ENCODE peak calls at places on chromosomes 11 and 22, in ten cellular contexts. E, I, P, J, Y, T, W, V, F and S are unnamed samples.

GRCh38 chr11:109865558-109866186 is 227.5 kb upstream of the ZC3H12C start:
- DNase-seq in E (no peak), I (no peak), P (no peak), J (no peak), Y (no peak), T (no peak), W (no peak), V (no peak), F (no peak), S (no peak)

GRCh38 chr11:65711785-65712632 is at the start of gene KAT5:
- DNase-seq in E (peak), I (peak), P (peak), J (peak), Y (peak), T (peak), W (peak), V (peak), F (peak), S (peak)

GRCh38 chr11:1553808-1554594 is 18.1 kb downstream of the DUSP8 start:
- DNase-seq in E (no peak), I (no peak), P (peak), J (peak), Y (no peak), T (no peak), W (no peak), V (no peak), F (peak), S (no peak)

GRCh38 chr11:83349371-83349770 is 63.2 kb upstream of the CCDC90B start:
- DNase-seq in E (no peak), I (no peak), P (no peak), J (no peak), Y (no peak), T (no peak), W (no peak), V (no peak), F (no peak), S (no peak)

GRCh38 chr11:61908730-61909622 is 8.4 kb downstream of the RAB3IL1 start:
- DNase-seq in E (peak), I (no peak), P (no peak), J (peak), Y (no peak), T (no peak), W (no peak), V (no peak), F (no peak), S (peak)

GRCh38 chr11:6627762-6628241 is 8.6 kb upstream of the TPP1 start:
- DNase-seq in E (no peak), I (no peak), P (no peak), J (no peak), Y (no peak), T (no peak), W (no peak), V (no peak), F (no peak), S (no peak)

GRCh38 chr11:113638378-113638777 is 67.7 kb downstream of the TMPRSS5 start:
- DNase-seq in E (no peak), I (no peak), P (no peak), J (no peak), Y (no peak), T (no peak), W (no peak), V (no peak), F (no peak), S (no peak)

GRCh38 chr11:92527467-92527866 is 302.8 kb downstream of the FAT3 start:
- DNase-seq in E (no peak), I (no peak), P (no peak), J (no peak), Y (no peak), T (no peak), W (no peak), V (no peak), F (no peak), S (no peak)

GRCh38 chr11:131668867-131669780 is 298.7 kb downstream of the NTM start:
- DNase-seq in E (peak), I (peak), P (no peak), J (peak), Y (peak), T (peak), W (no peak), V (peak), F (peak), S (peak)

GRCh38 chr11:58318532-58318931 is 40.3 kb downstream of the OR5B17 start:
- DNase-seq in E (no peak), I (no peak), P (no peak), J (no peak), Y (no peak), T (no peak), W (no peak), V (no peak), F (no peak), S (no peak)

GRCh38 chr11:83088965-83089364 is 17.3 kb upstream of the RAB30 start:
- DNase-seq in E (peak), I (no peak), P (no peak), J (no peak), Y (no peak), T (peak), W (no peak), V (no peak), F (no peak), S (no peak)

GRCh38 chr11:24642648-24643047 is 145.8 kb downstream of the LUZP2 start:
- DNase-seq in E (no peak), I (no peak), P (no peak), J (no peak), Y (no peak), T (no peak), W (no peak), V (no peak), F (no peak), S (no peak)

GRCh38 chr11:59511675-59512074 is 336 bp downstream of the OR4D9 start:
- DNase-seq in E (no peak), I (no peak), P (no peak), J (no peak), Y (no peak), T (no peak), W (no peak), V (no peak), F (no peak), S (no peak)

GRCh38 chr11:34381775-34382174 is 24.0 kb upstream of the ABTB2 start:
- DNase-seq in E (no peak), I (no peak), P (no peak), J (no peak), Y (no peak), T (no peak), W (no peak), V (no peak), F (no peak), S (no peak)

GRCh38 chr11:85182437-85183109 is 444.6 kb downstream of the DLG2 start:
- DNase-seq in E (peak), I (no peak), P (no peak), J (no peak), Y (peak), T (peak), W (no peak), V (peak), F (no peak), S (no peak)

GRCh38 chr11:29452131-29452530 is 564.7 kb downstream of the KCNA4 start:
- DNase-seq in E (no peak), I (peak), P (no peak), J (no peak), Y (no peak), T (no peak), W (no peak), V (no peak), F (no peak), S (no peak)

GRCh38 chr11:120126543-120126942 is 11.4 kb downstream of the TRIM29 start:
- DNase-seq in E (peak), I (no peak), P (no peak), J (no peak), Y (no peak), T (no peak), W (no peak), V (no peak), F (no peak), S (no peak)

GRCh38 chr11:74418509-74418895 is 20.3 kb upstream of the PGM2L1 start:
- DNase-seq in E (no peak), I (peak), P (no peak), J (no peak), Y (no peak), T (peak), W (peak), V (no peak), F (no peak), S (no peak)

GRCh38 chr11:44939673-44940072 is 11.0 kb downstream of the TP53I11 start:
- DNase-seq in E (peak), I (peak), P (no peak), J (no peak), Y (no peak), T (peak), W (no peak), V (peak), F (no peak), S (no peak)

GRCh38 chr11:115659061-115659963 is 155.1 kb upstream of the CADM1 start:
- DNase-seq in E (no peak), I (no peak), P (no peak), J (no peak), Y (no peak), T (no peak), W (no peak), V (peak), F (no peak), S (no peak)

GRCh38 chr11:133520707-133521106 is 11.6 kb downstream of the OPCML start:
- DNase-seq in E (no peak), I (no peak), P (no peak), J (no peak), Y (no peak), T (peak), W (no peak), V (no peak), F (peak), S (no peak)

GRCh38 chr11:123451183-123451907 is 21.3 kb downstream of the GRAMD1B start:
- DNase-seq in E (no peak), I (no peak), P (no peak), J (no peak), Y (no peak), T (no peak), W (no peak), V (no peak), F (no peak), S (no peak)

GRCh38 chr11:108724974-108725689 is 60.3 kb downstream of the DDX10 start:
- DNase-seq in E (no peak), I (no peak), P (no peak), J (no peak), Y (no peak), T (no peak), W (no peak), V (no peak), F (no peak), S (no peak)

GRCh38 chr11:108727665-108728064 is 62.8 kb downstream of the DDX10 start:
- DNase-seq in E (no peak), I (no peak), P (no peak), J (no peak), Y (no peak), T (no peak), W (no peak), V (no peak), F (no peak), S (no peak)

DNA sequence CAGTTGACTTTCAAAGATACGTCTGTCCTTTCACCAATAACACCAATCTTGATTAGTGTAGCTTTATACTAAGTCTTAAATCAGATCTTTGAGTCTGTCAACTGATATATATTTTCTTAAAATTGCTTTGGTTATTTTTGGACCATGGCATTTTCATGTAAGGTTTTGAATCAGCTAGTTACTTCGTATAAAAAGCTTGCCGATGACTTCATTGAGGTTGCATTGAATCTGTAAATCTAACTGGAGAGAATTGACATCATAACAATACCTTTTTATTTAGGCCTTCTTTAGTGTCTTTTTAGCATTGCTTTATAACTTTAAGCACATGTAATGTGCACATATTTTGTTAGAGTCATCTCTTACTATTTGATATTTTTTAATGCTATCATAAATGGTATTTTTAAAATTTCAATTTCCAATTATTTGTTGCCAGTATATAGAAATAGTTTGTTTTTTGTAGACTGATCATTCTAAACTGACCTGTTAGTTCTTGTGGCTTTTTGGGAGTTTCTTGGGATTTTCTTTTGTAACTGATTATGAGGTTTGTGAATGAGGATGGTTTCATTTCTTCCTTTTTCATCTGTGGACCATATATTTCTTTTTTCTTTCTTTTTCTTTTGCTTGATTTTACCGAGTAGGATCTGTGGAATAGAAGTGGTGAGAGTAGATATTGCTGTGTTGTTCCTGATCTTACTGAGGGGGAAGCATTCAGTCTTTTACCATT is 61.4 kb downstream of the DDX10 start:
- DNase-seq in E (no peak), I (no peak), P (no peak), J (no peak), Y (no peak), T (no peak), W (no peak), V (no peak), F (no peak), S (no peak)
- H3K4me3 ChIP-seq in E (no peak), I (no peak), P (no peak), J (no peak), Y (no peak), T (no peak), W (no peak), V (no peak), F (no peak), S (no peak)

DNA sequence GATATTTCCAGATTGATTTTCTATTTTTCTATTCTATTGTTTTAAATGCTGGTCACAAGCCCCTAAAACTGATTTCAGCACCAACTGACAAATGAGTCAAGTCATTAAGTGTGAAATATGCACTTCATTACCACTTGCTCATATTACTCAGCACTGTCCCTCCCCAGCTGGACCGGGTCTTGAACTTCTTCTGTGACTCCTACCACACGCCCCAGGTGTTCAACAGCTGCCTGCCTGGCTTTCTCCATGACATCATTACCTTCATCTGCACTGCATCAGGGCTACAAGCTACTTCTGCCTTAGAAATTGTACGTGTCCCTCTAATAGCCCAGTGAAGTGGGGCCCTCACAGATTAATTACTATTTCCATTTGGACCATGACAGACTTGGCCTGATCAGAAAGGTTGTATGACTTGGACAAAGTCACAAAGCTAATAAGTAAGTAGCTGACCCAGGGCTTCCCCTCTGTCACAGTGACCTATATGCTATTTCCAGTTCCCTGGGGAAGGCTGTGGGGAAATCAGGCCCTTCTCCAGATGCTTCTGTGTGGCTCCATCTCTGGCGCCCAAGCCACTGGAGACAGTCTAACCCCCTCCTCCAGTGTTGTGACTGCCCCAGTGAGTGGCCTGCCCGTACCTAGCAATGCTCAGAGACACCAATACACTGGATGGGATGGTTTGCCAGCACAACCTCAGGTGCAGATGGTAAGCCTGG is 18.1 kb downstream of the TBC1D10A start:
- DNase-seq in E (no peak), I (no peak), P (no peak), J (peak), Y (no peak), T (no peak), W (no peak), V (no peak), F (no peak), S (peak)
- TF ChIP-seq POLR2AphosphoS5 in E (no peak), I (no peak), P (no peak), J (peak), Y (no peak), T (no peak), W (no peak), V (no peak), F (no peak), S (no peak)

GRCh38 chr11:47512701-47513100 is 40.2 kb downstream of the CELF1 start:
- DNase-seq in E (no peak), I (no peak), P (no peak), J (no peak), Y (no peak), T (no peak), W (no peak), V (no peak), F (no peak), S (no peak)
- H3K4me3 ChIP-seq in E (no peak), I (no peak), P (no peak), J (no peak), Y (no peak), T (no peak), W (no peak), V (no peak), F (no peak), S (no peak)

DNA sequence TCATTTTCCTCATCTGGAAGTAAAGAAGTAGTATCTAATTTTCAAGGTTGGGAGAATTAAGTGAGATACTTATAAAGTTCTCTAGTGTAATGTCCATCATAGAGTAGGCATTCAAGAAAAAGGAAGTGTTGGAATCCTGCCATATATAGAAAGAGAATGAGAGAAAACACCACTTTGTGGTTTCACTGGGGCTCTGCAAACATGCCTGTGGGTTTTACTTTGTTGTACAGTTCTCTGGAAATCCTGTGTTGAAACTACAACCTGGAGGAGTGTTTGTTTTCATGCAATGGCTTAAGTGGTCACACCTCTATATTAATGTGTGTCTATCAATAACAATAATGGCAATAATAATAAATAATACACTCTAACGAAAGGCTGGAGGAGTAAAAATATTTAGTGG is 741.7 kb downstream of the NELL1 start:
- DNase-seq in E (no peak), I (no peak), P (no peak), J (no peak), Y (no peak), T (peak), W (no peak), V (peak), F (no peak), S (no peak)
- TF ChIP-seq POLR2AphosphoS5 in E (no peak), I (no peak), P (no peak), J (no peak), Y (no peak), T (no peak), W (no peak), V (no peak), F (no peak), S (no peak)

GRCh38 chr22:26480611-26480932 is 3.0 kb downstream of the HPS4 start:
- DNase-seq in E (no peak), I (no peak), P (no peak), J (no peak), Y (no peak), T (no peak), W (no peak), V (no peak), F (no peak), S (no peak)
- H3K4me3 ChIP-seq in E (peak), I (no peak), P (no peak), J (no peak), Y (no peak), T (peak), W (no peak), V (peak), F (no peak), S (no peak)

GRCh38 chr11:67401495-67402191 is at the start of gene PPP1CA:
- DNase-seq in E (peak), I (peak), P (peak), J (peak), Y (peak), T (peak), W (peak), V (peak), F (peak), S (peak)
- TF ChIP-seq POLR2AphosphoS5 in E (peak), I (peak), P (peak), J (peak), Y (peak), T (peak), W (peak), V (peak), F (peak), S (peak)

DNA sequence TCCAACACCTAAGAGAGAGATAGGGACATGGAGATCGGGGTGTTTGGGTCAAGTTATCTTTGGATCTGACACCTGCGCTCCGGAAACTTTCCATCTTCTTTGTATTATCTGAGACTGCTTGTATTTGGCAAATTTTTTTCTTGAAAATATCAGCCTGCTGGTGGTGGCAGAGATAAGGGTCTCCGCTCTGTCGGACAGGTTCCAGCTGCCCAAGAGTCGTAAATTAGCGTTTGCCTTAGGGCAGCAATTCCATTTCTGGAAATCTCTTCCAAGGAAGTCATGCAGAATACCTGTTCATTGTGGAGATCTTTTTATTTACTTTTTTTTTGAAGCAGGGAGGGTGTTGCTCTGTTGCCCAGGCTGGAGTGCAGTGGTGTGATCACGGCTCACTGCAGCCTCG is 19.5 kb upstream of the CSNK1E start:
- DNase-seq in E (no peak), I (no peak), P (no peak), J (no peak), Y (no peak), T (no peak), W (no peak), V (no peak), F (no peak), S (no peak)
- H3K4me3 ChIP-seq in E (peak), I (no peak), P (peak), J (no peak), Y (no peak), T (peak), W (peak), V (no peak), F (peak), S (no peak)

GRCh38 chr22:39317756-39318506 is 1.5 kb downstream of the RPL3 start:
- DNase-seq in E (no peak), I (peak), P (no peak), J (no peak), Y (no peak), T (no peak), W (no peak), V (no peak), F (no peak), S (no peak)
- TF ChIP-seq POLR2AphosphoS5 in E (no peak), I (no peak), P (no peak), J (no peak), Y (peak), T (no peak), W (no peak), V (no peak), F (no peak), S (no peak)

GRCh38 chr11:27600656-27601055 is 94.1 kb upstream of the LIN7C start:
- DNase-seq in E (no peak), I (no peak), P (no peak), J (no peak), Y (no peak), T (no peak), W (no peak), V (no peak), F (no peak), S (no peak)
- H3K4me3 ChIP-seq in E (no peak), I (no peak), P (no peak), J (no peak), Y (no peak), T (no peak), W (no peak), V (no peak), F (no peak), S (no peak)